ENCODE peak calls at places on chromosome 17, in seven cellular contexts. V is substantia nigra, N is GDM1, Q is pulmonary artery endothelial cell, S is ELR, Y is HCT116, X is adrenal gland. M is an unnamed sample.

GRCh38 chr17:66228887-66229782 is at the start of gene APOH:
- DNase-seq in X (no peak), V (no peak), Y (no peak), Q (no peak), N (no peak), S (no peak), M (peak)

GRCh38 chr17:8465381-8466158 is 29.9 kb downstream of the NDEL1 start:
- DNase-seq in Y (no peak), N (no peak), Q (no peak), X (no peak), V (no peak), S (no peak), M (no peak)

GRCh38 chr17:31674305-31674704 is 184.7 kb downstream of the COPRS start:
- DNase-seq in N (no peak), S (peak), Q (no peak), V (no peak), Y (no peak), X (no peak), M (no peak)

GRCh38 chr17:73791121-73791520 is 146.9 kb upstream of the SDK2 start:
- DNase-seq in V (no peak), X (no peak), Q (no peak), S (no peak), N (no peak), Y (no peak), M (no peak)

GRCh38 chr17:34645636-34646035 is 66.3 kb downstream of the TMEM132E start:
- DNase-seq in N (no peak), Y (no peak), S (no peak), Q (no peak), V (no peak), X (no peak), M (no peak)

GRCh38 chr17:16947470-16947869 is 24.4 kb downstream of the TNFRSF13B start:
- DNase-seq in X (no peak), V (no peak), Q (no peak), S (no peak), Y (no peak), N (no peak), M (no peak)

GRCh38 chr17:71203953-71204352 is 916.9 kb upstream of the SOX9 start:
- DNase-seq in X (no peak), V (no peak), S (peak), N (no peak), Y (no peak), Q (no peak), M (no peak)

GRCh38 chr17:15213381-15214087 is 51.6 kb downstream of the PMP22 start:
- DNase-seq in X (no peak), N (no peak), S (peak), Q (no peak), V (no peak), Y (no peak), M (no peak)

GRCh38 chr17:34313164-34313563 is 6.1 kb upstream of the CCL8 start:
- DNase-seq in Q (no peak), N (no peak), V (no peak), Y (no peak), X (no peak), S (no peak), M (no peak)

GRCh38 chr17:4229627-4230026 is 34.2 kb downstream of the ANKFY1 start:
- DNase-seq in Q (no peak), N (no peak), Y (no peak), V (no peak), X (peak), S (peak), M (no peak)

GRCh38 chr17:41812176-41813038 is at the start of gene FKBP10:
- DNase-seq in X (peak), Q (no peak), Y (peak), V (no peak), N (no peak), S (peak), M (peak)

GRCh38 chr17:13031718-13032350 is 14.0 kb upstream of the ELAC2 start:
- DNase-seq in X (peak), N (peak), V (no peak), S (peak), Q (no peak), Y (peak), M (peak)

GRCh38 chr17:58832514-58832913 is 76.9 kb downstream of the PPM1E start:
- DNase-seq in V (no peak), X (no peak), S (no peak), Q (no peak), N (no peak), Y (no peak), M (no peak)

GRCh38 chr17:75752405-75753192 is 12.4 kb downstream of the GALK1 start:
- DNase-seq in S (no peak), V (no peak), X (no peak), Y (no peak), Q (no peak), N (no peak), M (no peak)

GRCh38 chr17:55760643-55761355 is 9.9 kb downstream of the PCTP start:
- DNase-seq in X (no peak), V (no peak), N (peak), Q (no peak), Y (no peak), S (no peak), M (no peak)

GRCh38 chr17:7468814-7469438 is 10.5 kb downstream of the ZBTB4 start:
- DNase-seq in V (no peak), Y (no peak), S (no peak), X (no peak), Q (no peak), N (no peak), M (no peak)

GRCh38 chr17:35240861-35241260 is 2.0 kb upstream of the SLFN5 start:
- DNase-seq in N (no peak), V (no peak), S (no peak), X (no peak), Y (no peak), Q (no peak), M (no peak)

GRCh38 chr17:50064253-50064991 is 8.5 kb downstream of the ITGA3 start:
- DNase-seq in Q (no peak), V (no peak), Y (peak), N (no peak), X (peak), S (peak), M (no peak)

GRCh38 chr17:35161281-35161761 is 13.7 kb downstream of the UNC45B start:
- DNase-seq in X (no peak), N (no peak), V (no peak), Q (no peak), S (no peak), Y (no peak), M (no peak)

GRCh38 chr17:34168989-34169388 is 86.1 kb upstream of the CCL2 start:
- DNase-seq in S (no peak), Q (no peak), X (no peak), N (no peak), V (no peak), Y (no peak), M (no peak)

GRCh38 chr17:32742686-32743538 is 134.0 kb downstream of the MYO1D start:
- DNase-seq in Q (no peak), S (peak), Y (no peak), N (no peak), X (no peak), V (no peak), M (no peak)

GRCh38 chr17:50457621-50458020 is 11.1 kb downstream of the CHAD start:
- DNase-seq in Q (no peak), Y (no peak), N (no peak), V (no peak), X (no peak), S (peak), M (no peak)

GRCh38 chr17:63609820-63610573 is 9.3 kb downstream of the TACO1 start:
- DNase-seq in Y (no peak), N (no peak), X (no peak), V (no peak), Q (no peak), S (no peak), M (no peak)

GRCh38 chr17:16150251-16150859 is 65.0 kb downstream of the NCOR1 start:
- DNase-seq in N (no peak), S (peak), V (no peak), Q (peak), X (no peak), Y (peak), M (no peak)

GRCh38 chr17:68107373-68107772 is 71.8 kb downstream of the KPNA2 start:
- DNase-seq in N (no peak), Y (no peak), S (no peak), X (no peak), Q (no peak), V (no peak), M (no peak)

GRCh38 chr17:81537343-81537855 is 9.2 kb downstream of the FSCN2 start:
- DNase-seq in X (peak), V (no peak), N (peak), Q (no peak), Y (peak), S (peak), M (peak)

GRCh38 chr17:79192503-79193500 is 118.2 kb downstream of the ENGASE start:
- DNase-seq in X (peak), V (no peak), S (peak), N (no peak), Y (no peak), Q (no peak), M (peak)

M was measured in HuH-7.